ENCODE peak calls at places on chromosomes 1 and 21, in ten cellular contexts. One of them, this sample, is unnamed.

GRCh38 chr1:43902058-43902831 is 31.4 kb upstream of the ARTN start:
- DNase-seq in brain microvascular endothelial cell: no peak
- DNase-seq in mammary epithelial cell: no peak
- DNase-seq in omental fat pad: no peak
- DNase-seq in Calu3: no peak
- DNase-seq in Peyer's patch: no peak
- DNase-seq in ovary: no peak
- DNase-seq in foreskin fibroblast: no peak
- DNase-seq in coronary artery: no peak
- DNase-seq in colonic mucosa: no peak
- DNase-seq in this sample: no peak

GRCh38 chr1:44084998-44085675 is 33.5 kb upstream of the KLF17 start:
- DNase-seq in ovary: no peak
- DNase-seq in Calu3: peak
- DNase-seq in omental fat pad: no peak
- DNase-seq in Peyer's patch: no peak
- DNase-seq in brain microvascular endothelial cell: peak
- DNase-seq in colonic mucosa: no peak
- DNase-seq in mammary epithelial cell: peak
- DNase-seq in coronary artery: no peak
- DNase-seq in foreskin fibroblast: peak
- DNase-seq in this sample: peak

GRCh38 chr1:11749203-11749689 is 12.7 kb upstream of the C1orf167 start:
- DNase-seq in Calu3: peak
- DNase-seq in coronary artery: no peak
- DNase-seq in mammary epithelial cell: peak
- DNase-seq in omental fat pad: no peak
- DNase-seq in foreskin fibroblast: no peak
- DNase-seq in brain microvascular endothelial cell: no peak
- DNase-seq in Peyer's patch: peak
- DNase-seq in colonic mucosa: peak
- DNase-seq in ovary: peak
- DNase-seq in this sample: no peak

GRCh38 chr1:156624814-156625435 is 5.7 kb downstream of the HAPLN2 start:
- DNase-seq in colonic mucosa: no peak
- DNase-seq in coronary artery: no peak
- DNase-seq in Peyer's patch: no peak
- DNase-seq in omental fat pad: no peak
- DNase-seq in ovary: no peak
- DNase-seq in foreskin fibroblast: no peak
- DNase-seq in brain microvascular endothelial cell: no peak
- DNase-seq in Calu3: no peak
- DNase-seq in mammary epithelial cell: no peak
- DNase-seq in this sample: no peak

GRCh38 chr1:89142160-89142559 is 16.2 kb upstream of the GBP2 start:
- DNase-seq in Peyer's patch: no peak
- DNase-seq in ovary: no peak
- DNase-seq in foreskin fibroblast: no peak
- DNase-seq in coronary artery: no peak
- DNase-seq in Calu3: no peak
- DNase-seq in mammary epithelial cell: no peak
- DNase-seq in brain microvascular endothelial cell: no peak
- DNase-seq in colonic mucosa: no peak
- DNase-seq in omental fat pad: no peak
- DNase-seq in this sample: no peak

GRCh38 chr1:155322571-155322952 is 1.9 kb downstream of the RUSC1 start:
- DNase-seq in mammary epithelial cell: peak
- DNase-seq in Calu3: no peak
- DNase-seq in coronary artery: no peak
- DNase-seq in Peyer's patch: no peak
- DNase-seq in colonic mucosa: peak
- DNase-seq in omental fat pad: no peak
- DNase-seq in ovary: peak
- DNase-seq in brain microvascular endothelial cell: no peak
- DNase-seq in foreskin fibroblast: no peak
- DNase-seq in this sample: no peak

GRCh38 chr1:107976431-107977215 is 11.6 kb upstream of the VAV3 start:
- DNase-seq in omental fat pad: no peak
- DNase-seq in mammary epithelial cell: no peak
- DNase-seq in Peyer's patch: no peak
- DNase-seq in brain microvascular endothelial cell: no peak
- DNase-seq in coronary artery: no peak
- DNase-seq in colonic mucosa: no peak
- DNase-seq in Calu3: no peak
- DNase-seq in ovary: no peak
- DNase-seq in foreskin fibroblast: no peak
- DNase-seq in this sample: no peak

GRCh38 chr1:234862944-234863515 is 253.1 kb upstream of the IRF2BP2 start:
- DNase-seq in colonic mucosa: peak
- DNase-seq in mammary epithelial cell: peak
- DNase-seq in ovary: peak
- DNase-seq in brain microvascular endothelial cell: peak
- DNase-seq in foreskin fibroblast: peak
- DNase-seq in Peyer's patch: no peak
- DNase-seq in Calu3: no peak
- DNase-seq in coronary artery: peak
- DNase-seq in omental fat pad: no peak
- DNase-seq in this sample: peak

GRCh38 chr1:65650682-65651081 is 142.0 kb upstream of the PDE4B start:
- DNase-seq in Peyer's patch: no peak
- DNase-seq in omental fat pad: no peak
- DNase-seq in coronary artery: no peak
- DNase-seq in Calu3: no peak
- DNase-seq in brain microvascular endothelial cell: no peak
- DNase-seq in mammary epithelial cell: no peak
- DNase-seq in ovary: no peak
- DNase-seq in colonic mucosa: no peak
- DNase-seq in foreskin fibroblast: no peak
- DNase-seq in this sample: no peak

GRCh38 chr1:101873672-101874071 is 123.1 kb downstream of the OLFM3 start:
- DNase-seq in mammary epithelial cell: no peak
- DNase-seq in Peyer's patch: no peak
- DNase-seq in ovary: no peak
- DNase-seq in foreskin fibroblast: no peak
- DNase-seq in colonic mucosa: no peak
- DNase-seq in brain microvascular endothelial cell: no peak
- DNase-seq in Calu3: no peak
- DNase-seq in coronary artery: no peak
- DNase-seq in omental fat pad: no peak
- DNase-seq in this sample: no peak

GRCh38 chr1:48493970-48494769 is 22.2 kb upstream of the SPATA6 start:
- DNase-seq in ovary: peak
- DNase-seq in omental fat pad: no peak
- DNase-seq in Calu3: peak
- DNase-seq in colonic mucosa: peak
- DNase-seq in coronary artery: no peak
- DNase-seq in mammary epithelial cell: peak
- DNase-seq in brain microvascular endothelial cell: peak
- DNase-seq in foreskin fibroblast: peak
- DNase-seq in Peyer's patch: no peak
- DNase-seq in this sample: peak

GRCh38 chr1:8082945-8083344 is 56.8 kb upstream of the ERRFI1 start:
- DNase-seq in colonic mucosa: no peak
- DNase-seq in omental fat pad: no peak
- DNase-seq in Calu3: no peak
- DNase-seq in Peyer's patch: no peak
- DNase-seq in mammary epithelial cell: no peak
- DNase-seq in coronary artery: no peak
- DNase-seq in ovary: no peak
- DNase-seq in foreskin fibroblast: peak
- DNase-seq in brain microvascular endothelial cell: peak
- DNase-seq in this sample: no peak

GRCh38 chr1:10237157-10237539 is 26.8 kb downstream of the KIF1B start:
- DNase-seq in ovary: no peak
- DNase-seq in mammary epithelial cell: no peak
- DNase-seq in Peyer's patch: no peak
- DNase-seq in omental fat pad: no peak
- DNase-seq in foreskin fibroblast: no peak
- DNase-seq in coronary artery: no peak
- DNase-seq in brain microvascular endothelial cell: no peak
- DNase-seq in Calu3: no peak
- DNase-seq in colonic mucosa: no peak
- DNase-seq in this sample: no peak

GRCh38 chr1:171999756-172000155 is 158.5 kb downstream of the DNM3 start:
- DNase-seq in brain microvascular endothelial cell: no peak
- DNase-seq in Peyer's patch: no peak
- DNase-seq in colonic mucosa: no peak
- DNase-seq in Calu3: no peak
- DNase-seq in foreskin fibroblast: peak
- DNase-seq in omental fat pad: no peak
- DNase-seq in mammary epithelial cell: peak
- DNase-seq in coronary artery: no peak
- DNase-seq in ovary: no peak
- DNase-seq in this sample: no peak

GRCh38 chr1:61839702-61840101 is 97.4 kb downstream of the PATJ start:
- DNase-seq in colonic mucosa: no peak
- DNase-seq in mammary epithelial cell: peak
- DNase-seq in omental fat pad: no peak
- DNase-seq in foreskin fibroblast: peak
- DNase-seq in ovary: no peak
- DNase-seq in Calu3: no peak
- DNase-seq in coronary artery: no peak
- DNase-seq in Peyer's patch: no peak
- DNase-seq in brain microvascular endothelial cell: no peak
- DNase-seq in this sample: no peak

GRCh38 chr1:222979561-222979960 is 163.5 kb downstream of the TLR5 start:
- DNase-seq in ovary: no peak
- DNase-seq in Peyer's patch: no peak
- DNase-seq in coronary artery: no peak
- DNase-seq in foreskin fibroblast: no peak
- DNase-seq in colonic mucosa: no peak
- DNase-seq in mammary epithelial cell: no peak
- DNase-seq in omental fat pad: no peak
- DNase-seq in Calu3: no peak
- DNase-seq in brain microvascular endothelial cell: no peak
- DNase-seq in this sample: no peak

GRCh38 chr1:229409616-229410369 is 24.1 kb downstream of the ACTA1 start:
- DNase-seq in omental fat pad: no peak
- DNase-seq in foreskin fibroblast: no peak
- DNase-seq in coronary artery: no peak
- DNase-seq in ovary: no peak
- DNase-seq in Peyer's patch: no peak
- DNase-seq in mammary epithelial cell: no peak
- DNase-seq in colonic mucosa: no peak
- DNase-seq in brain microvascular endothelial cell: no peak
- DNase-seq in Calu3: no peak
- DNase-seq in this sample: no peak

GRCh38 chr1:150017206-150017750 is 6.8 kb upstream of the OTUD7B start:
- DNase-seq in Peyer's patch: no peak
- DNase-seq in brain microvascular endothelial cell: no peak
- DNase-seq in mammary epithelial cell: peak
- DNase-seq in omental fat pad: no peak
- DNase-seq in coronary artery: no peak
- DNase-seq in ovary: no peak
- DNase-seq in colonic mucosa: peak
- DNase-seq in Calu3: peak
- DNase-seq in foreskin fibroblast: no peak
- DNase-seq in this sample: no peak

GRCh38 chr1:45686081-45687013 is at the start of gene GPBP1L1:
- DNase-seq in coronary artery: peak
- DNase-seq in colonic mucosa: peak
- DNase-seq in ovary: peak
- DNase-seq in omental fat pad: peak
- DNase-seq in Calu3: peak
- DNase-seq in brain microvascular endothelial cell: peak
- DNase-seq in mammary epithelial cell: peak
- DNase-seq in Peyer's patch: peak
- DNase-seq in foreskin fibroblast: peak
- DNase-seq in this sample: peak
- TF ChIP-seq CTCF in coronary artery: no peak
- TF ChIP-seq CTCF in colonic mucosa: no peak
- TF ChIP-seq CTCF in ovary: no peak
- TF ChIP-seq CTCF in omental fat pad: no peak
- TF ChIP-seq CTCF in Calu3: no peak
- TF ChIP-seq CTCF in brain microvascular endothelial cell: no peak
- TF ChIP-seq CTCF in mammary epithelial cell: no peak
- TF ChIP-seq CTCF in Peyer's patch: peak
- TF ChIP-seq CTCF in foreskin fibroblast: no peak
- TF ChIP-seq CTCF in this sample: no peak

GRCh38 chr1:21834094-21834493 is 22.0 kb downstream of the LDLRAD2 start:
- DNase-seq in Calu3: no peak
- DNase-seq in coronary artery: no peak
- DNase-seq in foreskin fibroblast: no peak
- DNase-seq in omental fat pad: no peak
- DNase-seq in colonic mucosa: no peak
- DNase-seq in Peyer's patch: no peak
- DNase-seq in brain microvascular endothelial cell: no peak
- DNase-seq in ovary: no peak
- DNase-seq in mammary epithelial cell: no peak
- DNase-seq in this sample: no peak
- TF ChIP-seq CTCF in Calu3: no peak
- TF ChIP-seq CTCF in coronary artery: no peak
- TF ChIP-seq CTCF in foreskin fibroblast: no peak
- TF ChIP-seq CTCF in omental fat pad: no peak
- TF ChIP-seq CTCF in colonic mucosa: no peak
- TF ChIP-seq CTCF in Peyer's patch: no peak
- TF ChIP-seq CTCF in brain microvascular endothelial cell: peak
- TF ChIP-seq CTCF in ovary: no peak
- TF ChIP-seq CTCF in mammary epithelial cell: no peak
- TF ChIP-seq CTCF in this sample: peak

DNA sequence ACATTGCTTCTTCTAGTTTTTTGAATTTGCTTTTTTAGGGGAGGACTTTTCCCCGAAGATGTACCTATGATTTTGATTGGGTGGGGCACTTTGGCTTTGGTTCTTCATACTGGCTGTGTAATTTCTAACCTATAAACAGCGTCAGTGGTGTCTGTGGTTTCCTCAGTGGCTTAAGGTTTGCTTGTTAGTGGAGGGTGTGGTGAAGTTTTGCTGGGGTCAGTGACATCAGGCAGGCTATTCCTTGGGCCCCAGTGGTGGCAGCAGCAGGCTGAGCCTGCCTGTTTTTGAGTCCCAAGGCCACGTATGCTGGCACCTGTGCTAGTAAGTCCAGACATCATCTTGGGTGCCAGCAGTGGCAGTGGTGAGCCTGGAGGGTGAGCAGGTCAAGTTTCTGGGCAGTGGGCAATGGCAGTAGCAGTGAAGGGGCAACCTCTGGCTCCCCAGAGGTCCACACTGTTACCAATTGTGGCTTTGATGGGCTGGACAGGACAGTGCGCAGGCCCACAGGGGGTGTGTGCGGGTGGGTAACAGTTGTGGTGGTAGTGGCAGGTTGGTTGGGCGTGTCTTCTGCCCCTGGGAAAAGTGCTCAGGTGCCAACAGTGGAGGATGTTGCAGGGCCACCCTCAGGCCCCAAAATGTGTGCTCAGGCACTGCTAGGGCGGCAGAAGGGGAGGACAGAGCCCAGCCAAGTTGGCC is 54.9 kb upstream of the B3GALT2 start:
- DNase-seq in Peyer's patch: no peak
- DNase-seq in foreskin fibroblast: no peak
- DNase-seq in omental fat pad: no peak
- DNase-seq in mammary epithelial cell: no peak
- DNase-seq in coronary artery: no peak
- DNase-seq in Calu3: no peak
- DNase-seq in ovary: no peak
- DNase-seq in brain microvascular endothelial cell: no peak
- DNase-seq in colonic mucosa: no peak
- DNase-seq in this sample: no peak
- TF ChIP-seq CTCF in Peyer's patch: no peak
- TF ChIP-seq CTCF in foreskin fibroblast: no peak
- TF ChIP-seq CTCF in omental fat pad: no peak
- TF ChIP-seq CTCF in mammary epithelial cell: no peak
- TF ChIP-seq CTCF in coronary artery: no peak
- TF ChIP-seq CTCF in Calu3: no peak
- TF ChIP-seq CTCF in ovary: no peak
- TF ChIP-seq CTCF in brain microvascular endothelial cell: no peak
- TF ChIP-seq CTCF in colonic mucosa: no peak
- TF ChIP-seq CTCF in this sample: no peak

GRCh38 chr21:35616090-35616489 is 444.2 kb downstream of the SETD4 start:
- DNase-seq in brain microvascular endothelial cell: peak
- DNase-seq in Calu3: no peak
- DNase-seq in mammary epithelial cell: peak
- DNase-seq in ovary: no peak
- DNase-seq in omental fat pad: no peak
- DNase-seq in colonic mucosa: no peak
- DNase-seq in foreskin fibroblast: peak
- DNase-seq in Peyer's patch: no peak
- DNase-seq in coronary artery: no peak
- DNase-seq in this sample: no peak
- TF ChIP-seq CTCF in brain microvascular endothelial cell: peak
- TF ChIP-seq CTCF in Calu3: no peak
- TF ChIP-seq CTCF in mammary epithelial cell: peak
- TF ChIP-seq CTCF in ovary: no peak
- TF ChIP-seq CTCF in omental fat pad: no peak
- TF ChIP-seq CTCF in colonic mucosa: no peak
- TF ChIP-seq CTCF in foreskin fibroblast: peak
- TF ChIP-seq CTCF in Peyer's patch: no peak
- TF ChIP-seq CTCF in coronary artery: no peak
- TF ChIP-seq CTCF in this sample: peak

This sample was measured in epithelial cell of proximal tubule.